ENCODE peak calls at places on chromosomes 16 and 17, in four cellular contexts. H is mesendoderm, K is IMR-90, Z is H9. J is an unnamed sample.

GRCh38 chr17:8162997-8163977 is 539 bp upstream of the VAMP2 start:
- DNase-seq in H (peak; percentile 83), K (no peak), Z (peak; percentile 95), J (peak; percentile 90)

GRCh38 chr17:58829172-58829637 is 73.6 kb downstream of the PPM1E start:
- DNase-seq in H (no peak), K (no peak), Z (no peak), J (no peak)

GRCh38 chr17:16379654-16380053 is 1.2 kb upstream of the UBB start:
- DNase-seq in H (peak; percentile 53), K (no peak), Z (no peak), J (no peak)

GRCh38 chr17:43528319-43528987 is 17.7 kb downstream of the ETV4 start:
- DNase-seq in H (no peak), K (no peak), Z (no peak), J (no peak)

GRCh38 chr16:71297252-71297651 is 8.1 kb upstream of the CMTR2 start:
- DNase-seq in H (no peak), K (peak; percentile 1), Z (no peak), J (no peak)

GRCh38 chr16:81469710-81470481 is 25.3 kb downstream of the CMIP start:
- DNase-seq in H (no peak), K (no peak), Z (no peak), J (no peak)

GRCh38 chr17:57286372-57287105 is 30.2 kb downstream of the MSI2 start:
- DNase-seq in H (no peak), K (no peak), Z (no peak), J (no peak)

GRCh38 chr16:49350265-49351103 is 23.1 kb upstream of the C16orf78 start:
- DNase-seq in H (peak; percentile 72), K (peak; percentile 34), Z (peak; percentile 73), J (no peak)

DNA sequence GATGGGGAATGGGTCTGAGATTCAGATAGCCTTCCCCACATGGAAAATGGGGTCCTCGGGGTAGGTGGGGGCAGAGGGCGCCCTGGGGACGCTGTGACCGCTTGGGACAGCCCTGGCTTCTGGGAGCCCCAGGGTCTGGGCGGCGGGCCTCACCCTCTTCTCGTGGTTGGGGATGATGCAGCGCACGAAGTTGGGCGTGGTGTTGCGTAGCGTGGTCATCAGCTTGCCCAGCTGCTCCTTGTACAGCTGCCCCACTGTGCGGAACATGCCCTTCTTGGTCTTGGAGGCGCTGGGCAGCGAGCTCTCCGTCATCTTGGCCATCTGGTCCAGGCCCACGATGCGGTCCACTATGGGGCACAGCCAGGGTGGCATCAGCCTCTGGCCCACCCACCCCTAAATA is 99.9 kb downstream of the NDE1 start:
- DNase-seq in H (no peak), K (no peak), Z (no peak), J (no peak)
- H2BK15ac ChIP-seq in H (no peak overlapping the region), K (no peak overlapping the region), Z (no peak overlapping the region), J (no peak overlapping the region)

GRCh38 chr17:34378664-34379101 is 15.7 kb upstream of the CCL1 start:
- DNase-seq in H (no peak), K (no peak), Z (no peak), J (no peak)
- H3K56ac ChIP-seq in H (no peak overlapping the region), K (no peak overlapping the region), Z (no peak overlapping the region), J (no peak overlapping the region)

DNA sequence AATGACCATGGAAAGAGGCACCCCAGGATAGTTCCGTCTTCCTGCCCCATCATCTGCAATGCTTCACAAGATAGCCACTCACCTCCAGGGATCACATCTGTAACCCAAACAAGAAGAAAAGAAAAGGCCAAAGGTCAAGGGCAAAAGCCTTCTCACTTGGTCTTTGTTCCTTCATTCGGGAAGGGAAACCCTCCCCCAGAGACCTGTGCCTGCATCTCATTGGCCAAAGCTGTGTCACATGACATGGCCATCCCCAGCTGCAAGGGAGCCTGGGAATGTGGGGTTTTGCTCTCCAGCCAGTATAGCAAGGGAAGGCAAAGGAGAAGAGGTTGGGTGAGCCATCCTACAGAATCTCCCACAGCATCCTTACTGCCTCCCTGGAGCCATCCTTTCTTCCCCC is 47.9 kb downstream of the NOL11 start:
- DNase-seq in H (peak; percentile 11), K (no peak), Z (no peak), J (no peak)
- H2BK15ac ChIP-seq in H (no peak overlapping the region), K (no peak overlapping the region), Z (no peak overlapping the region), J (no peak overlapping the region)

GRCh38 chr17:78366109-78366848 is 6.4 kb upstream of the SOCS3 start:
- DNase-seq in H (peak; percentile 53), K (no peak), Z (peak; percentile 66), J (no peak)

GRCh38 chr17:78364436-78365281 is 4.8 kb upstream of the SOCS3 start:
- DNase-seq in H (peak; percentile 82), K (no peak), Z (peak; percentile 64), J (no peak)

GRCh38 chr17:78368348-78368747 is 8.5 kb upstream of the SOCS3 start:
- DNase-seq in H (no peak), K (no peak), Z (no peak), J (no peak)

GRCh38 chr17:78367193-78367592 is 7.3 kb upstream of the SOCS3 start:
- DNase-seq in H (no peak), K (no peak), Z (no peak), J (no peak)

GRCh38 chr17:78365561-78366108 is 5.8 kb upstream of the SOCS3 start:
- DNase-seq in H (peak; percentile 97), K (no peak), Z (peak; percentile 97), J (peak; percentile 81)
- H3K56ac ChIP-seq in H (peak overlapping the region; percentile 91), K (no peak overlapping the region), Z (no peak overlapping the region), J (peak overlapping the region; percentile 71)

DNA sequence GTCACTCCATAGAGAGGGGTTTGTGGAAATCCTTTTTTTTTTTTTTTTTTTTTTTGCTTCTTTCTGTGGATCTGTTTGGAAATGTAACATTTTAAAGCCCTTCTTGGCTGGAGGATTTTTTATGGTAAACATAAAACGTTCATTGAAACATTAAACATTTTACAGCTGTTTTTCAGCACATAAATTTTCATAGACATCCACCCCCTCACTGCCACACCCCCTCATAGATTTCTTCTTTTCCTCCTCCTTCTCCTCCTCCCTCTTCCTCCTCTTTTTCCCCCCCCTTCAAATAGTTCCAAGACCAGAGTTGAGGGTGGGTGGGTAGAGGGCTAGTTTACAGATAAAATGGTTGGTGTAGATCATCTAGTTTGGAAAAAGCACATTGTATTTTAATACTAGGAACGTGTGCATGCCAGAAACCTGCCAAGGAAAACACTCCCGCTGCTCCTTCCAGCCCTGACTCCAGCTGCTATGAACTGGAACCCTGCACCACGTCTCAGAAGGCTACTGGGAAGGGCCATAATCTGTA is 646.1 kb downstream of the WWOX start:
- DNase-seq in H (no peak), K (no peak), Z (no peak), J (no peak)
- H2BK15ac ChIP-seq in H (no peak overlapping the region), K (no peak overlapping the region), Z (no peak overlapping the region), J (no peak overlapping the region)

J was measured in H1.